ENCODE peak calls at places on chromosomes 16 and 17, in five cellular contexts. O, B, Q, H and U are unnamed samples.

GRCh38 chr17:74181341-74181740 is 22.1 kb upstream of the RPL38 start:
- DNase-seq in O (no peak), Q (no peak), B (no peak), H (no peak), U (peak)

GRCh38 chr16:80923356-80923755 is 83.3 kb downstream of the CMC2 start:
- DNase-seq in H (no peak), B (no peak), O (no peak), Q (no peak), U (no peak)

GRCh38 chr16:67299269-67299668 is 19.9 kb downstream of the PLEKHG4 start:
- DNase-seq in O (no peak), H (no peak), B (no peak), Q (no peak), U (no peak)

GRCh38 chr17:69524854-69525253 is 110.4 kb downstream of the MAP2K6 start:
- DNase-seq in O (no peak), H (no peak), B (no peak), Q (no peak), U (no peak)

GRCh38 chr17:55783684-55784245 is 32.9 kb downstream of the PCTP start:
- DNase-seq in O (no peak), B (no peak), H (no peak), Q (peak), U (no peak)

GRCh38 chr17:28407130-28407973 is 1.3 kb upstream of the SLC46A1 start:
- DNase-seq in B (peak), O (no peak), H (peak), Q (no peak), U (no peak)

GRCh38 chr16:82011199-82011641 is at the start of gene SDR42E1:
- DNase-seq in Q (peak), H (peak), O (peak), B (no peak), U (peak)

GRCh38 chr16:89334988-89335802 is 117.7 kb downstream of the ZNF778 start:
- DNase-seq in Q (peak), O (no peak), B (no peak), H (no peak), U (no peak)

GRCh38 chr17:16286009-16286946 is 67.0 kb downstream of the CENPV start:
- DNase-seq in O (peak), H (no peak), Q (peak), B (peak), U (no peak)